ENCODE peak calls at places on chromosomes 5 and 9, in six cellular contexts. P, B, T, X, N and S are unnamed samples. For H3K4me1, the result is how much of the 10 kb centered on the place peaks cover.

GRCh38 chr9:127572961-127573727 is 38.9 kb upstream of the STXBP1 start:
- DNase-seq in N (no peak), T (peak), X (no peak), P (no peak), B (no peak), S (no peak)

GRCh38 chr5:83374547-83374946 is 97.0 kb upstream of the VCAN start:
- DNase-seq in T (no peak), B (no peak), X (no peak), N (no peak), P (no peak), S (no peak)

GRCh38 chr9:81193362-81194339 is 495.7 kb downstream of the TLE1 start:
- DNase-seq in X (no peak), N (no peak), T (no peak), B (no peak), P (no peak), S (no peak)

GRCh38 chr5:14193496-14193895 is 50.4 kb downstream of the TRIO start:
- DNase-seq in T (no peak), N (no peak), P (no peak), X (no peak), B (no peak), S (no peak)

GRCh38 chr9:31137151-31137849 is 1247.1 kb upstream of the ACO1 start:
- DNase-seq in N (no peak), P (no peak), T (peak), B (no peak), X (no peak), S (no peak)

GRCh38 chr5:148956632-148957385 is 106.1 kb downstream of the SH3TC2 start:
- DNase-seq in P (no peak), X (no peak), N (no peak), B (no peak), T (peak), S (no peak)

GRCh38 chr5:43121565-43122484 is 1.1 kb downstream of the ZNF131 start:
- DNase-seq in B (no peak), X (no peak), T (no peak), N (no peak), P (peak), S (no peak)

GRCh38 chr5:181024245-181025029 is 15.6 kb upstream of the BTNL9 start:
- DNase-seq in N (no peak), T (no peak), X (no peak), B (no peak), P (no peak), S (no peak)

GRCh38 chr5:6791031-6791577 is 77.9 kb downstream of the TENT4A start:
- DNase-seq in T (no peak), B (no peak), P (no peak), X (no peak), N (no peak), S (no peak)

GRCh38 chr5:81397169-81397568 is 3.2 kb upstream of the ACOT12 start:
- DNase-seq in P (no peak), N (no peak), B (no peak), T (no peak), X (no peak), S (no peak)

GRCh38 chr5:1515311-1515920 is 8.3 kb downstream of the LPCAT1 start:
- DNase-seq in T (no peak), N (no peak), X (no peak), P (no peak), B (no peak), S (no peak)

GRCh38 chr5:93621340-93621872 is 38.4 kb downstream of the NR2F1 start:
- DNase-seq in X (no peak), B (no peak), P (peak), N (no peak), T (peak), S (no peak)

GRCh38 chr5:57175586-57175985 is 1.7 kb downstream of the GPBP1 start:
- DNase-seq in B (no peak), T (peak), P (peak), N (no peak), X (no peak), S (peak)

GRCh38 chr9:106757539-106757938 is 105.4 kb upstream of the ZNF462 start:
- DNase-seq in B (no peak), T (no peak), X (no peak), P (no peak), N (no peak), S (no peak)

GRCh38 chr5:62568800-62569432 is 9.7 kb upstream of the LRRC70 start:
- DNase-seq in P (no peak), N (no peak), B (no peak), T (no peak), X (no peak), S (no peak)

GRCh38 chr5:78545406-78545805 is 103.2 kb downstream of the LHFPL2 start:
- DNase-seq in N (no peak), X (no peak), P (no peak), B (no peak), T (no peak), S (no peak)

GRCh38 chr5:126188804-126189203 is 234.4 kb upstream of the GRAMD2B start:
- DNase-seq in N (no peak), X (no peak), T (no peak), P (no peak), B (no peak), S (no peak)

GRCh38 chr9:27280249-27280648 is 16.7 kb downstream of the EQTN start:
- DNase-seq in T (no peak), X (no peak), P (no peak), B (no peak), N (no peak), S (no peak)

GRCh38 chr5:36669015-36669651 is 62.7 kb downstream of the SLC1A3 start:
- DNase-seq in B (no peak), N (no peak), T (no peak), P (no peak), X (no peak), S (no peak)

GRCh38 chr5:36666304-36666703 is 59.9 kb downstream of the SLC1A3 start:
- DNase-seq in T (no peak), B (no peak), X (no peak), P (no peak), N (no peak), S (no peak)

GRCh38 chr5:36666986-36667385 is 60.6 kb downstream of the SLC1A3 start:
- DNase-seq in X (no peak), P (no peak), B (no peak), N (no peak), T (no peak), S (no peak)

GRCh38 chr5:36667826-36668225 is 61.4 kb downstream of the SLC1A3 start:
- DNase-seq in B (no peak), N (no peak), P (no peak), X (no peak), T (no peak), S (no peak)

GRCh38 chr5:36670548-36670947 is 64.1 kb downstream of the SLC1A3 start:
- DNase-seq in X (no peak), P (no peak), N (no peak), T (no peak), B (no peak), S (no peak)
- H3K4me1 ChIP-seq in X (under half), P (under half), N (under half), T (under half), B (under half), S (under half)

GRCh38 chr9:114177423-114178064 is 22.2 kb downstream of the COL27A1 start:
- DNase-seq in X (no peak), B (no peak), T (no peak), P (no peak), N (no peak), S (no peak)
- H3K4me1 ChIP-seq in X (under half), B (under half), T (under half), P (under half), N (under half), S (under half)

GRCh38 chr5:55441107-55441771 is 93.5 kb downstream of the PLPP1 start:
- DNase-seq in N (no peak), X (no peak), P (no peak), B (no peak), T (no peak), S (no peak)

GRCh38 chr5:55437859-55438206 is 96.9 kb downstream of the PLPP1 start:
- DNase-seq in P (no peak), N (no peak), B (no peak), X (no peak), T (peak), S (no peak)

GRCh38 chr5:55437452-55437851 is 97.3 kb downstream of the PLPP1 start:
- DNase-seq in X (no peak), N (no peak), T (no peak), P (no peak), B (no peak), S (no peak)

GRCh38 chr5:55440188-55440646 is 94.5 kb downstream of the PLPP1 start:
- DNase-seq in P (no peak), X (no peak), T (no peak), B (no peak), N (no peak), S (no peak)

DNA sequence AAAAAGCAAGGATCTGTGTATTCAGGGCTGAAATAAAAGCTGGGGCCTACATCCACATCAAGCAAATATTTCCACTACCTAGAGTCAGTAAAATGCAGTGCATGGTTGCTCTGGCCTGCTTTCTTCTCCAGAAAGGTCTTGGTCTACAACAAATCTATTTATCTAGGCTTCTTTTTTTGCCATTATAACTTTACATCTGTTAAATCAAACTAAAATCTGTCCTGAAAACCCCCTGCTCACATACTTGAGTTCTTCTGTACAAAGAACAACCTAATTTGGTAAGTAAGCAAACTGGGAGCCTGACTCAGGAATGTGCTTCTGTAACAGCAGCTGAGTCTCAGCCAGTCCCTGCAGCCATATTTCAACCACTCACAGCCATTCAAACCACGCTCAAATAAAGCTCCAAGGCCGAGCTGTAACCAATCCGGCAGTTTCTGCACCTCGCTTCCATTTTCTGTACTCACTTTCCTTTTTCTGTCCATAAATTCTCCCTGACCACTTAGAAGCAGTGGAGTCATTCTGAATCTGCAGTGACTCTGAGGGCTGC is 95.8 kb downstream of the PLPP1 start:
- DNase-seq in P (no peak), X (no peak), T (no peak), B (no peak), N (no peak), S (no peak)
- H3K4me1 ChIP-seq in P (under half), X (under half), T (under half), B (under half), N (under half), S (under half)

DNA sequence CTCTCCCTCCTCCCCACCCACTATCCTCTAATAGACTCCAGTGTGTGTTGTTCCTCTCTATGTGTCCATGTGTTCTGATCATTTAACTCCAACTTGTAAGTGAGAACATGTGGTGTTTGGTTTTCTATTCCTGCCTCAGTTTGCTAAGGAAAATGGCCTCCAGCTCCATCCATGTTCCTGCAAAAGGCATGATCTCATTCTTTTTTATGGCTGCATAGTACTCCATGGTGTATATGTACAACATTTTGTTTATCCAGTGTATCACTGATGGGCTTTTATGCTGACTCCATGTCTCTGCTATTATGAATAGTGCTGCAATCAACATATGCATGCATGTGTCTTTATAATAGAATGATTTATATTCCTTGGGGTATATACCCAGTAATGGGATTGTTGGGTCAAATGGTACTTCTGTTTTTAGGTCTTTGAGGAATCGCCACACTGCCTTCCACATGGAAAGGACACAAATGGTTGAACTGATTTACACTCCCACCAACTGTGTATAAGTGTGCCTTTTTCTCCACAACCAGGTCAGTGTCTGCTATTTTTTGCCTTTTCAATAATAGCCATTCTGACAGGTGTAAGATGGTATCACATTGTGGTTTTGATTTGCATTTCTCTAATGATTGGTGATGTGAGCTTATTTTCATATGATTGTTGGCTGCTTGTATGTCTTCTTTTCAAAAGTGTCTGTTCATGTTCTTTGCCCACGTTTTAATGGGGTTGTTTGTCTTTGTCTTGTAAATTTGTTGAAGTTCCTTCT is 96.5 kb upstream of the DAB2 start:
- DNase-seq in X (no peak), T (no peak), B (no peak), N (no peak), P (no peak), S (no peak)
- H3K4me1 ChIP-seq in X (under half), T (under half), B (under half), N (under half), P (under half), S (under half)

DNA sequence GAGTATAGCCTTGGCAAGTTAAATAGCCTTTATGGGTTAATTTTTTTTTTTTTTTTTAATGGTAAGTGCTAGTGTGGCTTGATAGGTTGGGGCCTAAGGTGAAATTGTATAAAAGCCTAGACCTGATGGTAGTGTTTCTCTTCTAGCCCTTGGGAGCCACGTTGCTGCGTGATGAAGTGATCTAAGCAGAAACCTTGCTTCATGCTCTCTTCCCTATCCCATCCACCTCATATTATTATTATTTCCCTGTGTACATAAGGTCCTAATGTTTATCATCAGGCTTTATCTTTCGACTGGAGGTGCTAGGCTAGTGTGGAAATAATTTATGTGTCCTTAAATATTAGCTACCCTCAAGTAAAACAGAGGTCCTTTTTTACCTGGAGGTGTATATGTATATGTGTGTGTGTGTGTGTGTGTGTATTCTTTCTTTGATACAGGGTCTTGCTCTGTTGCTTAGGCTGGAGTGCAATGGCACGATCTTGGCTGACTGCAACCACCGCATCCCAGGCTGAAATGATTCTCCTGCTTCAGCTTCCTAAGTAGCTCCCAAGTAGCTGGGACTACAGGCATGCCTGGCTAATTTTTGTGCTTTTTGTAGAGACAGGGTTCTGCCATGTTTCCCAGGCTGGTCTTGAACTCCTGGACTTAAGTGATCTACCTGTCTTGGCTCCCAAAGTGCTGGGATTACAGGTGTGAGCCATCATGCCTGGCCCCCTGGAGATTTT is 3.6 kb downstream of the UGCG start:
- DNase-seq in X (no peak), T (no peak), P (no peak), B (no peak), N (no peak), S (no peak)
- H3K4me1 ChIP-seq in X (under half), T (half or more), P (under half), B (under half), N (under half), S (half or more)

GRCh38 chr5:176534640-176535039 is 2.6 kb downstream of the RNF44 start:
- DNase-seq in X (no peak), B (no peak), P (peak), T (no peak), N (no peak), S (no peak)
- H3K4me1 ChIP-seq in X (half or more), B (half or more), P (under half), T (under half), N (half or more), S (half or more)

DNA sequence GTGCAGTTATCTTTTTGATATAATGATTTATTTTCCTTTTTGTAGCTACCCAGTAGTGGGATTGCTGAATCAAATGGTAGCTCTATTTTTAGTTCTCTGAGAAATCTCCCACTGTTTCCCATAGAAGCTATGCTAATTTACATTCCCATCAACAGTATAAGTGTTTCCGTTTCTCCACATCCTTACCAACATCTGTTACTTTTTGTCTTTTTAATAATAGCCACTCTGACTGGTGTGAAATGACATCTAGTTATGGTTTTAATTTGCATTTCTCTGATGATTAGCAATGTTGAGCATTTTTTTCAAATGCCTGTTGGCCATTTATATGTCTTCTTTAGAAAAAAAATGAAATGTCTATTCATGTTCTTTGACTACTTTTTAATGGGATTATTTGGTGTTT is 94.7 kb downstream of the SERINC5 start:
- DNase-seq in B (no peak), P (no peak), X (no peak), T (no peak), N (no peak), S (no peak)
- H3K4me1 ChIP-seq in B (under half), P (under half), X (under half), T (under half), N (under half), S (under half)

DNA sequence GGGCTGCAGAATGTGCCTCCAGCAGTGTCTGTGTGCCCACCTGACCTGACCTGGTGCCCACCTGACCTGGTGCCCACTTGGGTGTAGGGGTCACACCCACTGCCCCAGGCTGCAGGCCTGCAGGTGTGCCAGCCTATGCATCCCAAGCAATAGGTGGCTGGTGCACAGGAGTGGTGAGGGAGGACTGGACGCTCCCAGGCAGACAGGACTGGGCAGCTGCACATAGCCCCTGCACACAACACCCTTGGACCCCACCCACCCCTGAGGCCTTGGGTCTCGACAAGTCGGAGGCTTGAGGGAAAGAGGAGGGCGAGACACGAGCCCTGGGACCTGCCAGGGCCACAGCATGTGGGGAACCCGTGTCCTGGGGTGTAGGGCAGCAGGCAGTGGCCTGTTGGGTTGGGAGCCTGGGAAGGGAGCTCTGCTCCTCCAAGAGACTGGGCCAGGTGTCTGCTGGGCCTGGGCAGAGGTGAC is 10.8 kb upstream of the NRARP start:
- DNase-seq in T (no peak), N (no peak), B (no peak), X (no peak), P (no peak), S (no peak)
- H3K4me1 ChIP-seq in T (half or more), N (under half), B (under half), X (under half), P (under half), S (under half)

DNA sequence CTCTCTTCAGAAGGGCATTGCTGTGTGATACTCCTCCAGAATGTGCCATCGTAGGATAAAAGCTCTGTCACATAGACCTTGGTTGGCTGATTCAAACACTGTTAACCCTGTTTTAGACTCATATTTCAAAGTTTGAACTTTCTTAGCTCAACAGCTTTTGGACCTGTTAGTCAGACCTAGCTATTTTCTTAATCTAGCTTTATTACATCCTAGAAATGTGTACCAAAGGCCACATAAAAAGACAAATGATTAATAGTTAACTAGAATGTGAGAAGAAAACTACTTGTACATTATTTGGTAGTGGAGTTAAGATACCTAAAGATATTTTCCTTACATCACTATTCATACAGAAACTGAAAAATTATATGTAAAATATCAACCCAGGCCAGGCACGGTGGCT is 4.3 kb downstream of the RHOBTB3 start:
- DNase-seq in N (no peak), X (no peak), B (no peak), T (no peak), P (no peak), S (no peak)
- H3K4me1 ChIP-seq in N (under half), X (under half), B (under half), T (under half), P (under half), S (under half)